ENCODE peak calls at places on chromosome 5, in nine cellular contexts. One of them, this sample, is unnamed. For H3K4me1, the result is how much of the 10 kb centered on the place peaks cover.

GRCh38 chr5:127297348-127298035 is 6.9 kb downstream of the MEGF10 start:
- DNase-seq in mammary epithelial cell: no peak
- DNase-seq in CD8-positive, alpha-beta memory T cell: no peak
- DNase-seq in sigmoid colon: no peak
- DNase-seq in spleen: no peak
- DNase-seq in psoas muscle: no peak
- DNase-seq in HCT116: no peak
- DNase-seq in cardiac muscle cell: no peak
- DNase-seq in heart right ventricle: no peak
- DNase-seq in this sample: no peak

GRCh38 chr5:78841767-78842166 is 143.3 kb downstream of the ARSB start:
- DNase-seq in mammary epithelial cell: no peak
- DNase-seq in HCT116: no peak
- DNase-seq in psoas muscle: no peak
- DNase-seq in heart right ventricle: no peak
- DNase-seq in spleen: no peak
- DNase-seq in CD8-positive, alpha-beta memory T cell: no peak
- DNase-seq in sigmoid colon: no peak
- DNase-seq in cardiac muscle cell: no peak
- DNase-seq in this sample: no peak

GRCh38 chr5:111271885-111272284 is 47.7 kb downstream of the CAMK4 start:
- DNase-seq in HCT116: no peak
- DNase-seq in CD8-positive, alpha-beta memory T cell: no peak
- DNase-seq in spleen: no peak
- DNase-seq in cardiac muscle cell: no peak
- DNase-seq in heart right ventricle: no peak
- DNase-seq in mammary epithelial cell: peak
- DNase-seq in sigmoid colon: no peak
- DNase-seq in psoas muscle: no peak
- DNase-seq in this sample: no peak

GRCh38 chr5:82684153-82684552 is 393.0 kb downstream of the TMEM167A start:
- DNase-seq in sigmoid colon: no peak
- DNase-seq in mammary epithelial cell: no peak
- DNase-seq in cardiac muscle cell: no peak
- DNase-seq in CD8-positive, alpha-beta memory T cell: no peak
- DNase-seq in spleen: no peak
- DNase-seq in HCT116: no peak
- DNase-seq in psoas muscle: peak
- DNase-seq in heart right ventricle: no peak
- DNase-seq in this sample: no peak

GRCh38 chr5:128062172-128062746 is 21.3 kb upstream of the SLC12A2 start:
- DNase-seq in CD8-positive, alpha-beta memory T cell: no peak
- DNase-seq in heart right ventricle: no peak
- DNase-seq in mammary epithelial cell: peak
- DNase-seq in sigmoid colon: no peak
- DNase-seq in spleen: no peak
- DNase-seq in HCT116: no peak
- DNase-seq in cardiac muscle cell: no peak
- DNase-seq in psoas muscle: no peak
- DNase-seq in this sample: no peak

GRCh38 chr5:59187772-59188347 is 605.0 kb downstream of the RAB3C start:
- DNase-seq in CD8-positive, alpha-beta memory T cell: no peak
- DNase-seq in spleen: no peak
- DNase-seq in psoas muscle: no peak
- DNase-seq in sigmoid colon: no peak
- DNase-seq in HCT116: no peak
- DNase-seq in mammary epithelial cell: no peak
- DNase-seq in heart right ventricle: no peak
- DNase-seq in cardiac muscle cell: no peak
- DNase-seq in this sample: no peak

GRCh38 chr5:180786398-180787005 is 16.1 kb downstream of the MGAT1 start:
- DNase-seq in mammary epithelial cell: no peak
- DNase-seq in psoas muscle: no peak
- DNase-seq in CD8-positive, alpha-beta memory T cell: no peak
- DNase-seq in cardiac muscle cell: no peak
- DNase-seq in heart right ventricle: no peak
- DNase-seq in HCT116: no peak
- DNase-seq in sigmoid colon: no peak
- DNase-seq in spleen: peak
- DNase-seq in this sample: no peak

GRCh38 chr5:93588586-93589347 is 5.7 kb downstream of the NR2F1 start:
- DNase-seq in mammary epithelial cell: no peak
- DNase-seq in sigmoid colon: peak
- DNase-seq in psoas muscle: no peak
- DNase-seq in HCT116: no peak
- DNase-seq in spleen: no peak
- DNase-seq in CD8-positive, alpha-beta memory T cell: no peak
- DNase-seq in cardiac muscle cell: no peak
- DNase-seq in heart right ventricle: no peak
- DNase-seq in this sample: no peak

GRCh38 chr5:146466521-146467349 is 19.6 kb downstream of the TCERG1 start:
- DNase-seq in HCT116: no peak
- DNase-seq in psoas muscle: no peak
- DNase-seq in CD8-positive, alpha-beta memory T cell: no peak
- DNase-seq in spleen: no peak
- DNase-seq in mammary epithelial cell: no peak
- DNase-seq in heart right ventricle: no peak
- DNase-seq in sigmoid colon: no peak
- DNase-seq in cardiac muscle cell: peak
- DNase-seq in this sample: no peak

GRCh38 chr5:163964650-163965049 is 459.2 kb downstream of the MAT2B start:
- DNase-seq in psoas muscle: no peak
- DNase-seq in CD8-positive, alpha-beta memory T cell: no peak
- DNase-seq in HCT116: no peak
- DNase-seq in spleen: no peak
- DNase-seq in sigmoid colon: no peak
- DNase-seq in heart right ventricle: no peak
- DNase-seq in mammary epithelial cell: no peak
- DNase-seq in cardiac muscle cell: peak
- DNase-seq in this sample: no peak

GRCh38 chr5:28369418-28369817 is 1331.0 kb upstream of the CDH9 start:
- DNase-seq in cardiac muscle cell: no peak
- DNase-seq in sigmoid colon: no peak
- DNase-seq in heart right ventricle: no peak
- DNase-seq in psoas muscle: no peak
- DNase-seq in spleen: no peak
- DNase-seq in CD8-positive, alpha-beta memory T cell: no peak
- DNase-seq in mammary epithelial cell: peak
- DNase-seq in HCT116: no peak
- DNase-seq in this sample: no peak

GRCh38 chr5:147098233-147098790 is 136.5 kb upstream of the STK32A start:
- DNase-seq in spleen: no peak
- DNase-seq in psoas muscle: no peak
- DNase-seq in CD8-positive, alpha-beta memory T cell: no peak
- DNase-seq in mammary epithelial cell: peak
- DNase-seq in cardiac muscle cell: peak
- DNase-seq in heart right ventricle: peak
- DNase-seq in sigmoid colon: no peak
- DNase-seq in HCT116: peak
- DNase-seq in this sample: peak

GRCh38 chr5:88660947-88661869 is 221.8 kb downstream of the MEF2C start:
- DNase-seq in spleen: no peak
- DNase-seq in mammary epithelial cell: peak
- DNase-seq in HCT116: peak
- DNase-seq in sigmoid colon: peak
- DNase-seq in psoas muscle: peak
- DNase-seq in heart right ventricle: no peak
- DNase-seq in CD8-positive, alpha-beta memory T cell: no peak
- DNase-seq in cardiac muscle cell: peak
- DNase-seq in this sample: peak

GRCh38 chr5:14706615-14707021 is 42.1 kb downstream of the OTULIN start:
- DNase-seq in cardiac muscle cell: no peak
- DNase-seq in sigmoid colon: no peak
- DNase-seq in psoas muscle: no peak
- DNase-seq in spleen: no peak
- DNase-seq in heart right ventricle: no peak
- DNase-seq in CD8-positive, alpha-beta memory T cell: no peak
- DNase-seq in HCT116: no peak
- DNase-seq in mammary epithelial cell: peak
- DNase-seq in this sample: no peak

GRCh38 chr5:107431998-107432397 is 238.7 kb downstream of the EFNA5 start:
- DNase-seq in sigmoid colon: no peak
- DNase-seq in psoas muscle: no peak
- DNase-seq in heart right ventricle: no peak
- DNase-seq in HCT116: no peak
- DNase-seq in spleen: no peak
- DNase-seq in mammary epithelial cell: peak
- DNase-seq in CD8-positive, alpha-beta memory T cell: no peak
- DNase-seq in cardiac muscle cell: no peak
- DNase-seq in this sample: no peak

GRCh38 chr5:74452851-74453250 is 187.7 kb downstream of the ENC1 start:
- DNase-seq in mammary epithelial cell: no peak
- DNase-seq in spleen: no peak
- DNase-seq in CD8-positive, alpha-beta memory T cell: no peak
- DNase-seq in psoas muscle: no peak
- DNase-seq in cardiac muscle cell: no peak
- DNase-seq in HCT116: no peak
- DNase-seq in sigmoid colon: no peak
- DNase-seq in heart right ventricle: no peak
- DNase-seq in this sample: no peak

GRCh38 chr5:370959-371810 is 49.7 kb downstream of the AHRR start:
- DNase-seq in cardiac muscle cell: no peak
- DNase-seq in mammary epithelial cell: no peak
- DNase-seq in CD8-positive, alpha-beta memory T cell: no peak
- DNase-seq in sigmoid colon: no peak
- DNase-seq in spleen: peak
- DNase-seq in psoas muscle: no peak
- DNase-seq in heart right ventricle: peak
- DNase-seq in HCT116: no peak
- DNase-seq in this sample: no peak

GRCh38 chr5:149872351-149873040 is 72.1 kb downstream of the PDE6A start:
- DNase-seq in spleen: no peak
- DNase-seq in sigmoid colon: no peak
- DNase-seq in CD8-positive, alpha-beta memory T cell: no peak
- DNase-seq in HCT116: no peak
- DNase-seq in mammary epithelial cell: no peak
- DNase-seq in heart right ventricle: no peak
- DNase-seq in cardiac muscle cell: peak
- DNase-seq in psoas muscle: no peak
- DNase-seq in this sample: no peak

GRCh38 chr5:76704131-76704663 is 11.7 kb upstream of the F2R start:
- DNase-seq in spleen: no peak
- DNase-seq in CD8-positive, alpha-beta memory T cell: no peak
- DNase-seq in cardiac muscle cell: no peak
- DNase-seq in sigmoid colon: no peak
- DNase-seq in mammary epithelial cell: no peak
- DNase-seq in HCT116: no peak
- DNase-seq in heart right ventricle: no peak
- DNase-seq in psoas muscle: no peak
- DNase-seq in this sample: no peak

GRCh38 chr5:178288373-178289368 is 56.1 kb upstream of the PHYKPL start:
- DNase-seq in HCT116: no peak
- DNase-seq in psoas muscle: peak
- DNase-seq in cardiac muscle cell: no peak
- DNase-seq in sigmoid colon: peak
- DNase-seq in mammary epithelial cell: peak
- DNase-seq in heart right ventricle: no peak
- DNase-seq in CD8-positive, alpha-beta memory T cell: no peak
- DNase-seq in spleen: peak
- DNase-seq in this sample: no peak
- H3K4me1 ChIP-seq in HCT116: under half
- H3K4me1 ChIP-seq in psoas muscle: under half
- H3K4me1 ChIP-seq in cardiac muscle cell: under half
- H3K4me1 ChIP-seq in sigmoid colon: under half
- H3K4me1 ChIP-seq in mammary epithelial cell: under half
- H3K4me1 ChIP-seq in heart right ventricle: under half
- H3K4me1 ChIP-seq in CD8-positive, alpha-beta memory T cell: under half
- H3K4me1 ChIP-seq in spleen: under half
- H3K4me1 ChIP-seq in this sample: under half

DNA sequence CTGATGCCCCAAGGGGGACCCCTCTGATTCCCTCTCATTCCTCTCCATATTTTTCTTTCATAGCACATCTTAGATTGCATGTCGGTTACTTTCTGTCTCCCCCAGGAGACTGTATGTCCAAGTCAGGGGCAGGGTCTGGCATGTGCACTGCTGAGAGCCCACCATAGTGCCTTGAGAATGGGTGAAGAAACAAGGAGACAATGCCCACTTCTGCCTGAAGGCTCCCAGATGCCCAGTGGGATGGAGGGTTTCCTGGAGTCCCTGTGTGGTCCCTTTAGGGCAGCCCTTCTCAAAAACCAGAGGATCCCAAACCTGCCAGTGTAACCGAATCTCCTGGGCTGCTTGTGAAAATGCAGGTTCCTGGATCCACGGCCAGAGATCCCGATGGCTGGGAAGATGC is 126.5 kb upstream of the LARP1 start:
- DNase-seq in psoas muscle: no peak
- DNase-seq in mammary epithelial cell: no peak
- DNase-seq in HCT116: no peak
- DNase-seq in CD8-positive, alpha-beta memory T cell: no peak
- DNase-seq in cardiac muscle cell: no peak
- DNase-seq in heart right ventricle: no peak
- DNase-seq in sigmoid colon: no peak
- DNase-seq in spleen: no peak
- DNase-seq in this sample: no peak
- H3K4me3 ChIP-seq in psoas muscle: no peak
- H3K4me3 ChIP-seq in mammary epithelial cell: no peak
- H3K4me3 ChIP-seq in HCT116: no peak
- H3K4me3 ChIP-seq in CD8-positive, alpha-beta memory T cell: no peak
- H3K4me3 ChIP-seq in cardiac muscle cell: no peak
- H3K4me3 ChIP-seq in heart right ventricle: no peak
- H3K4me3 ChIP-seq in sigmoid colon: no peak
- H3K4me3 ChIP-seq in spleen: no peak
- H3K4me3 ChIP-seq in this sample: no peak

GRCh38 chr5:65971643-65972042 is 45.3 kb downstream of the ERBIN start:
- DNase-seq in mammary epithelial cell: no peak
- DNase-seq in HCT116: no peak
- DNase-seq in heart right ventricle: no peak
- DNase-seq in psoas muscle: no peak
- DNase-seq in cardiac muscle cell: peak
- DNase-seq in sigmoid colon: no peak
- DNase-seq in spleen: no peak
- DNase-seq in CD8-positive, alpha-beta memory T cell: no peak
- DNase-seq in this sample: no peak
- H3K4me1 ChIP-seq in mammary epithelial cell: under half
- H3K4me1 ChIP-seq in HCT116: under half
- H3K4me1 ChIP-seq in heart right ventricle: half or more
- H3K4me1 ChIP-seq in psoas muscle: half or more
- H3K4me1 ChIP-seq in cardiac muscle cell: under half
- H3K4me1 ChIP-seq in sigmoid colon: under half
- H3K4me1 ChIP-seq in spleen: under half
- H3K4me1 ChIP-seq in CD8-positive, alpha-beta memory T cell: half or more
- H3K4me1 ChIP-seq in this sample: under half

DNA sequence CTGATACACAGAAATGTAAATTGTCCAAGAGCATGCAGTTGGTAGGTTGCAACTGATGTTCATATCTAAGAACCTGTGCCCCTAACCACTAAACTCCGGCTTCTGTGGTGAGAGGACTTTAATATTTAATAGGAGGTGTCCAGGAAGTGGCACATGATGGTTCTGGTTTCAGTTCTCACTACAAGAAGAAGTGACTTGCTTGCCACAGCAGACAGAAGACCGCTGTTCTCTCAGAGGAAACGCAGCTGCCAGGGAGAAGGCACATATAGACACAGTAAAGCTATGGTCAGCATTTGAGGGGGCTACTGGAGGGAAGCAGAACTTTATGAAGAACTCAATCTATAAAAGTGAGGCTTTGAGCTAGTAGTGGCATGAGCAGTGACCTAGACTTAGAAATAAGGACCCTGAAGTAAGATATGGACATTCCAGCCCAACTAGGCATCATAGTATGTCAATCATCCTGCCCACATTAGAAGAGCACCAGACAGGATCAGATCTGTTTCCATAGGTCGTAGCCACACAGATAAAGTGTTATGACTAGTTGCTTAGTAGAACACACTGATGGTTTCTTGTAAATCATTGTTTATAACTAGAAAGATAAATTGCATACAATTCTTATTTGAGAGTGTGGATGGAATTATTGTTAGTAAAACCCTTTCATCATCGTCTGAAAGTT is 36.4 kb upstream of the DAB2 start:
- DNase-seq in cardiac muscle cell: no peak
- DNase-seq in sigmoid colon: peak
- DNase-seq in mammary epithelial cell: no peak
- DNase-seq in psoas muscle: no peak
- DNase-seq in heart right ventricle: peak
- DNase-seq in CD8-positive, alpha-beta memory T cell: no peak
- DNase-seq in HCT116: no peak
- DNase-seq in spleen: no peak
- DNase-seq in this sample: no peak
- H3K4me3 ChIP-seq in cardiac muscle cell: no peak
- H3K4me3 ChIP-seq in sigmoid colon: no peak
- H3K4me3 ChIP-seq in mammary epithelial cell: no peak
- H3K4me3 ChIP-seq in psoas muscle: no peak
- H3K4me3 ChIP-seq in heart right ventricle: no peak
- H3K4me3 ChIP-seq in CD8-positive, alpha-beta memory T cell: no peak
- H3K4me3 ChIP-seq in HCT116: no peak
- H3K4me3 ChIP-seq in spleen: no peak
- H3K4me3 ChIP-seq in this sample: no peak

This sample was measured in HAP-1.